ENCODE peak calls at places on chromosomes 3 and 15, in five cellular contexts. W, E, I, H and C are unnamed samples. For H3K4me1, the result is how much of the 10 kb centered on the place peaks cover.

GRCh38 chr3:72892870-72893269 is 5.0 kb downstream of the GXYLT2 start:
- DNase-seq in W (no peak), I (no peak), H (no peak), E (peak), C (no peak)

GRCh38 chr3:195081242-195081963 is 189.6 kb downstream of the XXYLT1 start:
- DNase-seq in E (no peak), W (peak), H (no peak), I (no peak), C (peak)

GRCh38 chr3:45623434-45623833 is 28.9 kb downstream of the LIMD1 start:
- DNase-seq in E (no peak), I (no peak), H (no peak), W (no peak), C (no peak)

GRCh38 chr15:96336643-96337353 is 6.3 kb downstream of the NR2F2 start:
- DNase-seq in I (peak), H (peak), E (peak), W (no peak), C (peak)

GRCh38 chr3:24367216-24367615 is 127.4 kb downstream of the THRB start:
- DNase-seq in E (no peak), H (no peak), W (no peak), I (no peak), C (no peak)

GRCh38 chr3:188211476-188211875 is 57.5 kb downstream of the LPP start:
- DNase-seq in I (no peak), H (no peak), W (no peak), E (no peak), C (no peak)

GRCh38 chr3:12440927-12441326 is 43.4 kb upstream of the TSEN2 start:
- DNase-seq in W (no peak), H (no peak), E (no peak), I (no peak), C (no peak)

GRCh38 chr15:48811325-48811938 is 563 bp upstream of the CEP152 start:
- DNase-seq in E (peak), H (no peak), I (no peak), W (no peak), C (no peak)

GRCh38 chr3:58260261-58260731 is 22.7 kb downstream of the ABHD6 start:
- DNase-seq in I (no peak), W (no peak), E (no peak), H (no peak), C (no peak)

GRCh38 chr3:42847731-42848130 is 27.9 kb downstream of the CYP8B1 start:
- DNase-seq in W (no peak), H (no peak), E (no peak), I (no peak), C (no peak)

GRCh38 chr3:119437852-119438251 is 25.6 kb downstream of the TMEM39A start:
- DNase-seq in H (no peak), E (peak), I (no peak), W (no peak), C (no peak)

GRCh38 chr3:149883134-149883533 is 70.1 kb downstream of the RNF13 start:
- DNase-seq in W (no peak), E (no peak), I (no peak), H (no peak), C (no peak)

GRCh38 chr15:66400351-66400774 is 13.7 kb downstream of the MAP2K1 start:
- DNase-seq in I (no peak), H (no peak), W (no peak), E (no peak), C (no peak)

GRCh38 chr3:87088366-87088983 is 97.5 kb upstream of the VGLL3 start:
- DNase-seq in W (no peak), H (no peak), I (no peak), E (no peak), C (no peak)

DNA sequence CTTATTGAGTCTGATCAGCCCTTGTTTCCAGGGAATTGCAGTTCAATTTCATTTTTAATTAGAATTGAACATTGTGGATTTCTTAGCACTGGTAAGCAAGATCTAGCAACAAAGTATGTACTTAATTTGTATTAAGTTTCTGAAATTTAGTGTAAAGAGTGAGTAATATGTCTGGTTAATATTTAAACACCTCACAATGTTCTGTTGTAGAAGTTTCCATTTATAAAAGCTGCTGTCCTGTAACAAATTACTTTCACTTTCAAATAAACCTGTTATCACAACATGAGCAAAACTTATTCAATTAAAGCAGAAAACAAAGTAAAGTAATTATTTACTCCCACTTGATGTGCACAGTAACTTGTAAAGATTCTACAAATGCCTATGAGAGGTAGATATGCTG is 448.5 kb downstream of the NAALADL2 start:
- DNase-seq in E (no peak), I (no peak), H (no peak), W (no peak), C (no peak)
- H3K4me3 ChIP-seq in E (no peak), I (no peak), H (no peak), W (no peak), C (no peak)

DNA sequence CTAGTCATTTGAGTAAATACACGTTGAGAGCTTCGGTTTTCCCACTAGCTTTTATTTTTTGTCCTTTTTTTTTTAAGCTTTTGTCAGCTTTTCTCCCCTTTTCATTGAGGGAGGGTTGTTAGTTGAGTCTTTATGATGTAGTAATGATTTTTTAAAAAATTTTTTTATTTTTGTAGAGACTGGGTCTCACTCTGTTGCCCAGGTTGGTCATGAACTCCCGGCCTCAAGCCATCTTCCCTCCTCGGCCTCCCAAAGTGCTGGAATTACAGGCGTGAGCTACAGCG is 688 bp downstream of the ZSCAN2 start:
- DNase-seq in E (no peak), H (no peak), I (no peak), W (no peak), C (no peak)
- H3K4me1 ChIP-seq in E (under half), H (under half), I (under half), W (under half), C (under half)

GRCh38 chr15:56244237-56244810 is 645 bp upstream of the RFX7 start:
- DNase-seq in H (peak), W (peak), E (peak), I (peak), C (peak)
- TF ChIP-seq POLR2AphosphoS5 in H (no peak), W (no peak), E (no peak), I (no peak), C (peak)

GRCh38 chr15:63046927-63047760 is 4.6 kb downstream of the TPM1 start:
- DNase-seq in W (no peak), H (peak), I (no peak), E (no peak), C (no peak)
- H3K4me3 ChIP-seq in W (peak), H (peak), I (peak), E (peak), C (peak)

GRCh38 chr15:92831459-92832229 is 68.5 kb upstream of the CHD2 start:
- DNase-seq in W (peak), E (peak), I (peak), H (peak), C (peak)

GRCh38 chr15:92833493-92834271 is 66.4 kb upstream of the CHD2 start:
- DNase-seq in I (no peak), H (no peak), W (no peak), E (no peak), C (no peak)

GRCh38 chr15:92829875-92830274 is 70.2 kb upstream of the CHD2 start:
- DNase-seq in E (no peak), H (no peak), I (no peak), W (no peak), C (no peak)

GRCh38 chr15:92832992-92833438 is 67.1 kb upstream of the CHD2 start:
- DNase-seq in H (no peak), I (no peak), E (no peak), W (no peak), C (no peak)
- H3K4me1 ChIP-seq in H (under half), I (under half), E (under half), W (under half), C (under half)